ENCODE peak calls at places on chromosomes 5 and 9, in four cellular contexts. J, M, A and X are unnamed samples.

GRCh38 chr9:69171049-69171448 is 3.0 kb upstream of the TJP2 start:
- DNase-seq in J (no peak), M (no peak), A (peak), X (peak)

GRCh38 chr9:20305457-20305856 is 316.8 kb downstream of the MLLT3 start:
- DNase-seq in J (no peak), M (no peak), A (no peak), X (no peak)

GRCh38 chr5:142283304-142283703 is 41.5 kb downstream of the SPRY4 start:
- DNase-seq in J (no peak), A (no peak), M (no peak), X (peak)

GRCh38 chr5:163105456-163105855 is 331.9 kb upstream of the CCNG1 start:
- DNase-seq in M (no peak), A (peak), J (peak), X (peak)

GRCh38 chr9:73143606-73144328 is 7.9 kb upstream of the ANXA1 start:
- DNase-seq in M (peak), J (peak), A (peak), X (peak)

GRCh38 chr5:8192840-8193239 is 323.9 kb downstream of the MTRR start:
- DNase-seq in J (no peak), A (no peak), M (no peak), X (no peak)

GRCh38 chr5:6472792-6473191 is 24.1 kb downstream of the UBE2QL1 start:
- DNase-seq in J (no peak), A (peak), M (no peak), X (no peak)

GRCh38 chr9:4678679-4679267 is 596 bp upstream of the CDC37L1 start:
- DNase-seq in M (no peak), J (no peak), A (peak), X (no peak)

GRCh38 chr5:130400091-130400490 is 495.8 kb downstream of the CHSY3 start:
- DNase-seq in J (peak), M (peak), A (peak), X (peak)

GRCh38 chr9:98887918-98888510 is 55.7 kb upstream of the COL15A1 start:
- DNase-seq in J (no peak), M (no peak), A (peak), X (peak)

GRCh38 chr5:36135994-36136393 is 15.7 kb downstream of the LMBRD2 start:
- DNase-seq in J (no peak), A (no peak), M (no peak), X (peak)

GRCh38 chr5:72202331-72202825 is 95.1 kb downstream of the MAP1B start:
- DNase-seq in A (no peak), M (no peak), J (no peak), X (no peak)

GRCh38 chr9:123169926-123170325 is 98.5 kb downstream of the STRBP start:
- DNase-seq in A (no peak), J (no peak), M (no peak), X (no peak)

GRCh38 chr9:109974143-109974917 is 194.3 kb downstream of the PALM2AKAP2 start:
- DNase-seq in M (no peak), A (no peak), J (no peak), X (no peak)

GRCh38 chr5:78320461-78320860 is 26.0 kb upstream of the AP3B1 start:
- DNase-seq in A (peak), M (peak), J (peak), X (peak)

GRCh38 chr5:72849546-72849945 is 33.1 kb downstream of the TNPO1 start:
- DNase-seq in M (no peak), J (no peak), A (no peak), X (no peak)

GRCh38 chr5:87361031-87361443 is 51.7 kb downstream of the CCNH start:
- DNase-seq in M (peak), J (peak), A (no peak), X (no peak)

GRCh38 chr5:38607930-38608545 is 51.6 kb upstream of the LIFR start:
- DNase-seq in A (peak), M (no peak), J (peak), X (no peak)

GRCh38 chr5:83255268-83255667 is 177.9 kb downstream of the XRCC4 start:
- DNase-seq in M (peak), J (peak), A (peak), X (peak)

GRCh38 chr9:130893250-130894101 is 3.1 kb downstream of the QRFP start:
- DNase-seq in A (no peak), M (no peak), J (no peak), X (no peak)

GRCh38 chr5:35626108-35626507 is 8.4 kb downstream of the SPEF2 start:
- DNase-seq in M (peak), A (no peak), J (no peak), X (no peak)

GRCh38 chr9:126283799-126284465 is 42.7 kb upstream of the MVB12B start:
- DNase-seq in J (no peak), M (no peak), A (no peak), X (no peak)

GRCh38 chr9:92507005-92507404 is 24.7 kb upstream of the ASPN start:
- DNase-seq in A (no peak), J (no peak), M (no peak), X (no peak)
- TF ChIP-seq CTCF in A (no peak), J (no peak), M (no peak), X (no peak)

GRCh38 chr9:86664603-86665002 is 282.7 kb downstream of the GAS1 start:
- DNase-seq in A (no peak), J (no peak), M (no peak), X (no peak)

GRCh38 chr9:86662890-86663468 is 284.3 kb downstream of the GAS1 start:
- DNase-seq in J (no peak), A (no peak), M (no peak), X (no peak)

GRCh38 chr9:86663905-86664304 is 283.4 kb downstream of the GAS1 start:
- DNase-seq in A (no peak), J (no peak), M (no peak), X (no peak)

GRCh38 chr9:86659413-86660046 is 287.8 kb downstream of the GAS1 start:
- DNase-seq in M (no peak), A (no peak), J (no peak), X (peak)

GRCh38 chr9:86660146-86660545 is 287.2 kb downstream of the GAS1 start:
- DNase-seq in M (peak), A (no peak), J (peak), X (no peak)
- TF ChIP-seq CTCF in M (no peak), A (no peak), J (no peak), X (no peak)

DNA sequence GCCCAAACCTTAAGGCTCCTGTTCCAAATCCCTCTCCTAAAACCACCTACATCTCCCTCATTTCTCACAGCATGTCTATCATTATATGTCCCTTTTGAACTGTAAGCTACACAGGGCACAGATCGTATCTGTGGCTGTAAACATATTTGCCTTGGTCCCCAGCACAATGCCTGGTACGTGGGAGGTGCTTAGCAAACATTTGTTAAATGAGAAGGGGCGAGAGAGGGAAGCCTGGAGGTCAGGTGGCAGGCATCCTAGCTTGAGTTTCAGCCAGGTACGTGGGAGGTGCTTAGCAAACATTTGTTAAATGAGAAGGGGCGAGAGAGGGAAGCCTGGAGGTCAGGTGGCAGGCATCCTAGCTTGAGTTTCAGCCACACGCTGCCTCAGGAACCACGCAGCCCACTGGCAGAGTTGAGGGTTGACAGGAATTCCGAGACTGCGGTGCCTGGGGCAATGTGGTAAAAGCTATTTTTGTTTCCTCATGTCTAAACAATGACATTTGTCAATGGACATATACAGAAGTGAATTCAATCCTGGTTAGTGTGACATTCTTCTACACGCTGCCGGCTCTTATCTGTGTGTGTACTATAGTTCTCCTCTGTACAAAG is 113.6 kb downstream of the EFNA5 start:
- DNase-seq in J (no peak), M (no peak), A (peak), X (peak)
- TF ChIP-seq CTCF in J (no peak), M (no peak), A (no peak), X (no peak)

DNA sequence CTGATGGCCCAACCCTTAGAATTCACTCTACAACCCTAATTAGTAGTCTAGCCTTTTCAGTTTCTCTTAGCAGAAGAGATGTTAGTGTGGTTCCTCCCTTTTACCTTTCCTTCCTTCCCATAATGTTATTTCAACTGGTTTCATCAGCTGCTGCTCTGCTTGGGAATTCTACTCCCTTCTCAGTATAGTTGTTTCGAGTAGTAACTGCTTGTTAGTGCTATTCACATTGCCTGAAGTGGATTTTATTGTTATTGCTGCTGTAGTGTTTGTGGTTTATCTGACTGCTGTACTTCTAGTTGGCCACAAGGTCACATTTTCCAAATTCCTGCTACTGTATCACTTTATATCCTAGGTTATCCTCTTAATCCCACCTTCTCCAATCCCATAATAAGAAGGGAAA is 29.7 kb downstream of the SMIM15 start:
- DNase-seq in M (peak), A (no peak), J (peak), X (no peak)
- TF ChIP-seq CTCF in M (no peak), A (no peak), J (no peak), X (no peak)

GRCh38 chr5:148395031-148395430 is 11.3 kb downstream of the FBXO38 start:
- DNase-seq in A (no peak), M (no peak), J (no peak), X (no peak)

GRCh38 chr5:148397968-148398595 is 14.3 kb downstream of the FBXO38 start:
- DNase-seq in J (no peak), A (peak), M (no peak), X (peak)

GRCh38 chr5:148394587-148395019 is 10.8 kb downstream of the FBXO38 start:
- DNase-seq in A (no peak), M (no peak), J (no peak), X (no peak)

GRCh38 chr5:148401604-148402003 is 17.8 kb downstream of the FBXO38 start:
- DNase-seq in M (no peak), J (no peak), A (peak), X (peak)

DNA sequence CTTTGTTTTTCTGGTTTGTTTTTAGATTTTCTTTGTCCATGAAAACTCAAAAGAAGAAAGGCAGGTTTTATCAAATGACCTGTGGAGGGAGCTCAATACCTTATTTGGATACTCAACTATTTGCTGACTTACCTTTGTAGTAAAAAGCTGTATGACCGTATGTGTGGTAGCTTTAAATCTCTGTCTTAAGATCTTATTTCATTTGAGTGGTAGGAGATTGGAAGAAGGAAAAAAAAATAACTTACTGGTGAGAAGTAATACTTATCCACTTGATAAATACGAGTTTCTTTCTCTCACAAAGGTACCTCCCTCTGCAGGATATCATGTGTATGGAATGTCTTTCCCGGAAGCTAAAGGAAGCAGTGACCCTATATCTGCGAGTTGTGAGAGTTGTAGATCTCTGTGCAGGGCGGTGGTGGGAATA is 15.0 kb downstream of the FBXO38 start:
- DNase-seq in M (no peak), A (peak), J (no peak), X (peak)
- TF ChIP-seq CTCF in M (no peak), A (peak), J (no peak), X (no peak)